ENCODE peak calls at places on chromosomes 6 and 20, in six cellular contexts. O is AG08395; D is hypothalamus; P is naive thymus-derived CD8-positive, alpha-beta T cell; G is activated T-cell treated with anti-CD3 and anti-CD28 coated beads for 1 hour; V is CD4-positive, alpha-beta T cell. S is an unnamed sample.
A peak's percentile ranks its signal among the peaks of the same experiment; 100 is the strongest.

GRCh38 chr6:144990768-144991167 is 705.6 kb downstream of the UTRN start:
- DNase-seq in O (no peak), D (no peak), P (no peak), G (no peak), V (no peak), S (no peak)

GRCh38 chr6:106103728-106104109 is 17.6 kb downstream of the PRDM1 start:
- DNase-seq in O (no peak), D (no peak), P (no peak), G (no peak), V (peak; percentile 38), S (no peak)

GRCh38 chr6:117227245-117227962 is 38.0 kb upstream of the VGLL2 start:
- DNase-seq in O (no peak), D (no peak), P (no peak), G (no peak), V (no peak), S (no peak)

GRCh38 chr6:17836298-17836697 is 129.6 kb upstream of the NUP153 start:
- DNase-seq in O (no peak), D (no peak), P (no peak), G (no peak), V (no peak), S (no peak)

GRCh38 chr20:16407251-16408067 is 165.8 kb downstream of the KIF16B start:
- DNase-seq in O (no peak), D (no peak), P (no peak), G (no peak), V (no peak), S (no peak)

GRCh38 chr6:52976591-52977035 is 18.5 kb downstream of the GSTA4 start:
- DNase-seq in O (no peak), D (no peak), P (no peak), G (no peak), V (no peak), S (no peak)

GRCh38 chr6:51841656-51842055 is 245.8 kb downstream of the PKHD1 start:
- DNase-seq in O (no peak), D (no peak), P (no peak), G (no peak), V (no peak), S (no peak)

GRCh38 chr6:121879149-121879548 is 443.7 kb downstream of the GJA1 start:
- DNase-seq in O (peak; percentile 33), D (no peak), P (no peak), G (no peak), V (no peak), S (no peak)

GRCh38 chr20:37823276-37823980 is 79.5 kb upstream of the VSTM2L start:
- DNase-seq in O (no peak), D (no peak), P (no peak), G (no peak), V (no peak), S (no peak)

GRCh38 chr20:20360464-20360863 is 7.4 kb upstream of the INSM1 start:
- DNase-seq in O (peak; percentile 81), D (no peak), P (no peak), G (peak; percentile 5), V (peak; percentile 3), S (peak; percentile 87)

GRCh38 chr6:119269266-119270103 is 80.1 kb downstream of the MAN1A1 start:
- DNase-seq in O (no peak), D (no peak), P (no peak), G (no peak), V (no peak), S (no peak)

GRCh38 chr6:2503816-2504494 is 246.8 kb downstream of the MYLK4 start:
- DNase-seq in O (no peak), D (no peak), P (no peak), G (no peak), V (no peak), S (no peak)

GRCh38 chr20:4532772-4533171 is 188.9 kb upstream of the PRND start:
- DNase-seq in O (no peak), D (no peak), P (no peak), G (no peak), V (no peak), S (no peak)

GRCh38 chr20:4555188-4555893 is 166.4 kb upstream of the PRND start:
- DNase-seq in O (peak; percentile 69), D (no peak), P (no peak), G (no peak), V (no peak), S (no peak)

GRCh38 chr6:72959821-72960220 is 265.5 kb downstream of the KHDC1L start:
- DNase-seq in O (no peak), D (no peak), P (no peak), G (no peak), V (no peak), S (no peak)

GRCh38 chr20:2151805-2152727 is 50.4 kb downstream of the STK35 start:
- DNase-seq in O (peak; percentile 87), D (no peak), P (no peak), G (no peak), V (no peak), S (no peak)

GRCh38 chr6:99219788-99220187 is 129.7 kb downstream of the FAXC start:
- DNase-seq in O (no peak), D (no peak), P (no peak), G (no peak), V (no peak), S (no peak)

GRCh38 chr6:52130440-52130839 is 43.0 kb upstream of the PKHD1 start:
- DNase-seq in O (no peak), D (no peak), P (no peak), G (no peak), V (no peak), S (no peak)

GRCh38 chr20:59120491-59120890 is 43.1 kb upstream of the ZNF831 start:
- DNase-seq in O (no peak), D (no peak), P (no peak), G (no peak), V (no peak), S (no peak)

GRCh38 chr6:121844898-121845297 is 409.5 kb downstream of the GJA1 start:
- DNase-seq in O (no peak), D (no peak), P (no peak), G (no peak), V (no peak), S (no peak)

GRCh38 chr20:47594157-47594556 is 92.5 kb downstream of the NCOA3 start:
- DNase-seq in O (no peak), D (no peak), P (no peak), G (no peak), V (no peak), S (no peak)

GRCh38 chr6:85078071-85078470 is 313.7 kb upstream of the TBX18 start:
- DNase-seq in O (peak; percentile 82), D (no peak), P (no peak), G (no peak), V (no peak), S (no peak)

GRCh38 chr6:144343736-144344428 is 58.7 kb downstream of the UTRN start:
- DNase-seq in O (no peak), D (no peak), P (no peak), G (no peak), V (peak; percentile 41), S (no peak)

GRCh38 chr6:34161857-34162515 is 16.1 kb upstream of the GRM4 start:
- DNase-seq in O (no peak), D (no peak), P (no peak), G (no peak), V (no peak), S (no peak)